ENCODE peak calls at places on chromosomes 5 and 9, in eight cellular contexts. N, T, O, K, Q, B, L and H are unnamed samples.

GRCh38 chr5:55278778-55279177 is 28.7 kb downstream of the DHX29 start:
- DNase-seq in N (no peak), T (peak; percentile 76), O (no peak), K (peak; percentile 56), Q (no peak), B (peak; percentile 69), L (no peak), H (no peak)

GRCh38 chr9:92934321-92934720 is 13.0 kb upstream of the FGD3 start:
- DNase-seq in N (no peak), T (no peak), O (no peak), K (no peak), Q (no peak), B (no peak), L (no peak), H (peak; percentile 22)

GRCh38 chr5:111929892-111930291 is 172.9 kb upstream of the NREP start:
- DNase-seq in N (no peak), T (peak; percentile 76), O (no peak), K (no peak), Q (no peak), B (peak; percentile 86), L (no peak), H (peak; percentile 2)

GRCh38 chr9:79764377-79764776 is 192.6 kb downstream of the TLE4 start:
- DNase-seq in N (no peak), T (peak; percentile 99), O (no peak), K (peak; percentile 92), Q (no peak), B (peak; percentile 100), L (no peak), H (peak; percentile 1)

GRCh38 chr5:81020478-81021167 is 60.5 kb downstream of the RASGRF2 start:
- DNase-seq in N (no peak), T (no peak), O (no peak), K (no peak), Q (no peak), B (peak; percentile 79), L (no peak), H (no peak)

GRCh38 chr5:179255527-179256228 is 89.6 kb downstream of the ADAMTS2 start:
- DNase-seq in N (no peak), T (no peak), O (peak; percentile 15), K (no peak), Q (no peak), B (no peak), L (no peak), H (no peak)

GRCh38 chr9:120261419-120261818 is 318.5 kb downstream of the CDK5RAP2 start:
- DNase-seq in N (no peak), T (no peak), O (no peak), K (no peak), Q (no peak), B (no peak), L (no peak), H (no peak)

GRCh38 chr5:78050888-78051287 is 243.6 kb downstream of the AP3B1 start:
- DNase-seq in N (no peak), T (peak; percentile 67), O (no peak), K (peak; percentile 37), Q (no peak), B (peak; percentile 66), L (no peak), H (no peak)

GRCh38 chr9:14428781-14429230 is 114.9 kb upstream of the NFIB start:
- DNase-seq in N (peak; percentile 26), T (peak; percentile 50), O (peak; percentile 74), K (no peak), Q (peak; percentile 54), B (peak; percentile 53), L (no peak), H (peak; percentile 77)

GRCh38 chr9:108816037-108816436 is 39.7 kb downstream of the ACTL7B start:
- DNase-seq in N (no peak), T (no peak), O (no peak), K (no peak), Q (no peak), B (no peak), L (no peak), H (peak; percentile 14)

GRCh38 chr9:89544280-89544664 is 46.4 kb upstream of the SEMA4D start:
- DNase-seq in N (no peak), T (no peak), O (no peak), K (no peak), Q (peak; percentile 82), B (peak; percentile 23), L (no peak), H (no peak)

GRCh38 chr9:130499804-130500263 is 55.1 kb downstream of the ASS1 start:
- DNase-seq in N (no peak), T (no peak), O (no peak), K (no peak), Q (peak; percentile 76), B (peak; percentile 63), L (no peak), H (no peak)

GRCh38 chr5:21895766-21896165 is 957.4 kb downstream of the CDH12 start:
- DNase-seq in N (no peak), T (no peak), O (no peak), K (no peak), Q (no peak), B (no peak), L (no peak), H (no peak)

GRCh38 chr5:5418006-5418405 is 4.5 kb upstream of the ICE1 start:
- DNase-seq in N (no peak), T (no peak), O (no peak), K (no peak), Q (no peak), B (no peak), L (no peak), H (no peak)